ENCODE peak calls at places on chromosomes 16 and 17, in eight cellular contexts. T, Y, Z, C, E, X, D and G are unnamed samples.
A peak's percentile ranks its signal among the peaks of the same experiment; 100 is the strongest.

GRCh38 chr16:23594186-23594585 is 1.9 kb downstream of the NDUFAB1 start:
- DNase-seq in C (no peak), T (no peak), D (no peak), E (no peak), Y (no peak), Z (no peak), X (peak; percentile 36), G (no peak)

GRCh38 chr17:27743288-27743885 is 56.9 kb downstream of the NOS2 start:
- DNase-seq in Y (no peak), D (no peak), X (no peak), C (peak; percentile 14), T (no peak), Z (no peak), E (no peak), G (no peak)

GRCh38 chr16:52634528-52634927 is 87.6 kb upstream of the TOX3 start:
- DNase-seq in Y (no peak), X (no peak), Z (no peak), D (no peak), T (no peak), E (no peak), C (no peak), G (no peak)

GRCh38 chr17:79114455-79115301 is 40.1 kb downstream of the ENGASE start:
- DNase-seq in E (peak; percentile 66), X (peak; percentile 54), T (peak; percentile 7), D (no peak), Y (no peak), Z (no peak), C (no peak), G (peak; percentile 84)

GRCh38 chr17:36849871-36850348 is 87.4 kb upstream of the LHX1 start:
- DNase-seq in E (no peak), Z (no peak), Y (no peak), C (no peak), T (peak; percentile 72), D (peak; percentile 68), X (no peak), G (no peak)

GRCh38 chr16:19879241-19879792 is 5.3 kb downstream of the GPRC5B start:
- DNase-seq in X (peak; percentile 29), E (no peak), D (no peak), Y (no peak), C (peak; percentile 82), Z (peak; percentile 64), T (no peak), G (no peak)

GRCh38 chr17:63024716-63025115 is 58.7 kb downstream of the TANC2 start:
- DNase-seq in E (no peak), D (no peak), Y (no peak), Z (no peak), T (peak; percentile 43), X (no peak), C (no peak), G (no peak)

GRCh38 chr17:52128721-52129120 is 29.8 kb downstream of the CA10 start:
- DNase-seq in T (no peak), C (no peak), D (no peak), E (no peak), Y (no peak), Z (no peak), X (no peak), G (no peak)

DNA sequence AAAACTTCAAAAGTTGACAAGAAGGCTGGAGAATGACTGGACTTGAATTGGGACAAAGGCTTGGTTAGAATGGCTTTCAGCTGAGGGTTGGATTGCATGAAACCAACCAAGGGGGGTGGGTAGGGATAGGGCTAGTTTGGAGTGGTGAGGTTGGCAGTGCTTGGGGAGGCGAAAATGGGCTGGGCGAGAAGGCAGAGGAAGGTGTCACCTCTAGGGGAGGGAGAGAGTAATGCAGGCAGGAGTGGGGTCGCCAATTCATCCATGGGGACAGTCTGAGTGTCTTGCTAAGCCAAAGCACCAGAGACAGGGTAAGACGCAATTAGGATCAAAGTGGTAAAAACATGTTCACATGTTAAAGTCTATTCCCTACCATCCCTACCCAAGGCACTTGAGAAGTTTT is 6.2 kb upstream of the DNAH2 start:
- DNase-seq in D (no peak), T (no peak), Z (peak; percentile 54), Y (no peak), E (no peak), C (peak; percentile 74), X (no peak), G (no peak)
- TF ChIP-seq CTCF in D (no peak), T (no peak), Z (peak; percentile 41), Y (no peak), E (no peak), C (peak; percentile 59), X (no peak), G (no peak)

GRCh38 chr17:78040561-78041400 is 82.3 kb downstream of the TNRC6C start:
- DNase-seq in D (no peak), E (peak; percentile 23), T (peak; percentile 65), Z (no peak), Y (peak; percentile 42), X (peak; percentile 63), C (peak; percentile 58), G (no peak)
- TF ChIP-seq CTCF in D (no peak), E (no peak), T (peak; percentile 11), Z (no peak), Y (no peak), X (no peak), C (no peak), G (peak; percentile 6)

GRCh38 chr17:39617100-39617445 is 9.4 kb upstream of the NEUROD2 start:
- DNase-seq in D (no peak), Y (no peak), C (no peak), Z (no peak), E (no peak), T (no peak), X (no peak), G (no peak)
- TF ChIP-seq CTCF in D (no peak), Y (no peak), C (no peak), Z (no peak), E (no peak), T (no peak), X (no peak), G (no peak)

DNA sequence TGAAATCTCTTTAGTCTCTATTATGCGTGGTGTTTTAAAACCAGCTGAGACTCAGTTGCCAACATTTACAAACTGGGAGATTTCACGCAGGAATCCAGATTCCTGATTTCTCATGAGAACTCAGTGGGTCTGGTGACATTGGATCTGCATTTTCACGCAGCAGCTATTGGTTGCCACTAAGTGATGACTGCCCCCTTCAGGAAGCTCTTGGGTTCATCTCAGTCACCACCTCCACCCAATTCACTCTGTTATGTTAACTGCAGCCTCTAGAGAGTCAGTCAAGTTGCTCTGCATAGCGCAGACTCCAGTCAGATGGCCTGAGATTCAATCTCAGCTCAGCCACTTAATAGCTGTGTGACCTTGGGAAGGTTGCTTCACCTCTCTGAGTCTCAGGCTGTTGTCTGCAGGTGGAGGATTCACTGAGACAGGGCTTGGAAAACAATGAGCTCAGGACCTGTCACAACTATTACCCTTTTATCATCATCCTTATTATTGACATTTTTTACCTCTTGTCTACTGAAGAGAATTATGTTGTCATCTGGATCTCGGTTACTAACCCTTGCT is 6.4 kb downstream of the SHISA9 start:
- DNase-seq in Y (no peak), T (no peak), X (no peak), D (no peak), Z (peak; percentile 46), E (no peak), C (peak; percentile 58), G (no peak)
- TF ChIP-seq CTCF in Y (no peak), T (no peak), X (no peak), D (no peak), Z (peak; percentile 39), E (no peak), C (peak; percentile 73), G (no peak)

GRCh38 chr16:21698169-21699032 is 34.6 kb downstream of the OTOA start:
- DNase-seq in X (no peak), Y (no peak), D (no peak), T (no peak), E (no peak), Z (no peak), C (no peak), G (no peak)
- TF ChIP-seq CTCF in X (no peak), Y (no peak), D (peak; percentile 8), T (no peak), E (no peak), Z (no peak), C (peak; percentile 44), G (no peak)

DNA sequence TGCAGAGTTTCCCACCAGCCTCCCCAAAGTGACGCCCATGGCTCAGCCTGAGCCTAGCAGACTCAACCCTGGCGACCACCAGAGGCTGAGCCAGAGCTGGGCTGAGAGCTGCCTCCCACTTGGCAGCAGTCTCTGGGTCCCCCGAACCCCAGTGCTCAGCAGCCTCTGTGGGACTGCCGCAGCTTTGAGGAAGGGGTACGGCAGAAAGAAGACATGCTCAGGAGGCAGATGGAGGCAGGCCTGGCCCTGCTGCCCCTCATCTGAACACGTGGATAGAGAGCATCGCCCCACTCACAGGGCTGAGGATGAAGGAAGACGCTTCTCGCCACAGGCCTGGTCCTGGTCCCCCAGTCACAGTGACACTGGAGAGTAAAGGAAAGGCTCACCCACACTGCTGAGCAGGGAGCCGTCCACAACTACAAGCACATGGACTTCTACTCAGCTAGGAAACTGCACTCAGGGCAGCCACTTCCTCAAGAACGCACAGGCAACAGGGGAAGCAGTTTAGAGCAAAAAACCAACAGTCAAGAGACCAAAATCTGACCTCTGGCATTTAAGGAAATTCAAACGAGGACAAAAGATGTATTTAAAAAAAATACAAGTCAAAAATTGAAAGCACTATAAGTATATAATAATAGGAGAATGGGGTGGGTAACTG is 45.2 kb upstream of the GSG1L start:
- DNase-seq in D (no peak), Z (no peak), X (no peak), E (no peak), C (no peak), Y (no peak), T (no peak), G (no peak)
- TF ChIP-seq CTCF in D (no peak), Z (no peak), X (no peak), E (no peak), C (no peak), Y (no peak), T (no peak), G (no peak)

GRCh38 chr16:87420401-87421368 is 28.5 kb downstream of the MAP1LC3B start:
- DNase-seq in Y (no peak), T (no peak), Z (peak; percentile 41), D (no peak), E (no peak), C (no peak), X (no peak), G (no peak)
- TF ChIP-seq CTCF in Y (no peak), T (no peak), Z (peak; percentile 30), D (peak; percentile 21), E (peak; percentile 6), C (peak; percentile 62), X (no peak), G (peak; percentile 3)